ENCODE peak calls at places on chromosomes 11 and 22, in ten cellular contexts. One of them, this sample, is unnamed.

GRCh38 chr11:118418770-118419169 is 17.4 kb downstream of the ATP5MG start:
- DNase-seq in upper lobe of right lung: no peak
- DNase-seq in AG09309: no peak
- DNase-seq in astrocyte of the spinal cord: no peak
- DNase-seq in glutamatergic neuron: no peak
- DNase-seq in osteoblast: peak
- DNase-seq in neural crest cell: no peak
- DNase-seq in A549: no peak
- DNase-seq in AG10803: no peak
- DNase-seq in GM12878: no peak
- DNase-seq in this sample: no peak

GRCh38 chr11:95937358-95937757 is 13.5 kb upstream of the MTMR2 start:
- DNase-seq in A549: no peak
- DNase-seq in neural crest cell: no peak
- DNase-seq in upper lobe of right lung: no peak
- DNase-seq in astrocyte of the spinal cord: no peak
- DNase-seq in AG09309: no peak
- DNase-seq in AG10803: peak
- DNase-seq in osteoblast: no peak
- DNase-seq in glutamatergic neuron: no peak
- DNase-seq in GM12878: no peak
- DNase-seq in this sample: no peak

GRCh38 chr22:49240016-49240380 is 587.7 kb downstream of the BRD1 start:
- DNase-seq in AG10803: no peak
- DNase-seq in neural crest cell: no peak
- DNase-seq in AG09309: no peak
- DNase-seq in upper lobe of right lung: no peak
- DNase-seq in GM12878: no peak
- DNase-seq in osteoblast: no peak
- DNase-seq in glutamatergic neuron: no peak
- DNase-seq in astrocyte of the spinal cord: no peak
- DNase-seq in A549: no peak
- DNase-seq in this sample: no peak

GRCh38 chr11:33620423-33621120 is 80.1 kb downstream of the C11orf91 start:
- DNase-seq in GM12878: no peak
- DNase-seq in neural crest cell: no peak
- DNase-seq in upper lobe of right lung: no peak
- DNase-seq in glutamatergic neuron: no peak
- DNase-seq in A549: no peak
- DNase-seq in astrocyte of the spinal cord: peak
- DNase-seq in AG10803: peak
- DNase-seq in AG09309: no peak
- DNase-seq in osteoblast: no peak
- DNase-seq in this sample: no peak

GRCh38 chr11:114909866-114910265 is 231.5 kb downstream of the NXPE2 start:
- DNase-seq in AG09309: no peak
- DNase-seq in glutamatergic neuron: no peak
- DNase-seq in GM12878: no peak
- DNase-seq in upper lobe of right lung: no peak
- DNase-seq in osteoblast: no peak
- DNase-seq in AG10803: no peak
- DNase-seq in neural crest cell: no peak
- DNase-seq in astrocyte of the spinal cord: no peak
- DNase-seq in A549: no peak
- DNase-seq in this sample: no peak

GRCh38 chr11:71451596-71452353 is 1.2 kb upstream of the NADSYN1 start:
- DNase-seq in GM12878: no peak
- DNase-seq in upper lobe of right lung: no peak
- DNase-seq in AG10803: no peak
- DNase-seq in astrocyte of the spinal cord: no peak
- DNase-seq in glutamatergic neuron: peak
- DNase-seq in AG09309: no peak
- DNase-seq in osteoblast: no peak
- DNase-seq in A549: no peak
- DNase-seq in neural crest cell: no peak
- DNase-seq in this sample: no peak

GRCh38 chr11:67541198-67541597 is 18.0 kb upstream of the CABP2 start:
- DNase-seq in A549: no peak
- DNase-seq in astrocyte of the spinal cord: no peak
- DNase-seq in GM12878: no peak
- DNase-seq in AG10803: no peak
- DNase-seq in upper lobe of right lung: no peak
- DNase-seq in neural crest cell: no peak
- DNase-seq in osteoblast: no peak
- DNase-seq in glutamatergic neuron: no peak
- DNase-seq in AG09309: no peak
- DNase-seq in this sample: no peak

GRCh38 chr11:100716848-100717247 is 29.8 kb downstream of the ARHGAP42 start:
- DNase-seq in AG10803: no peak
- DNase-seq in osteoblast: no peak
- DNase-seq in astrocyte of the spinal cord: no peak
- DNase-seq in neural crest cell: no peak
- DNase-seq in A549: no peak
- DNase-seq in AG09309: no peak
- DNase-seq in glutamatergic neuron: no peak
- DNase-seq in GM12878: no peak
- DNase-seq in upper lobe of right lung: no peak
- DNase-seq in this sample: no peak

DNA sequence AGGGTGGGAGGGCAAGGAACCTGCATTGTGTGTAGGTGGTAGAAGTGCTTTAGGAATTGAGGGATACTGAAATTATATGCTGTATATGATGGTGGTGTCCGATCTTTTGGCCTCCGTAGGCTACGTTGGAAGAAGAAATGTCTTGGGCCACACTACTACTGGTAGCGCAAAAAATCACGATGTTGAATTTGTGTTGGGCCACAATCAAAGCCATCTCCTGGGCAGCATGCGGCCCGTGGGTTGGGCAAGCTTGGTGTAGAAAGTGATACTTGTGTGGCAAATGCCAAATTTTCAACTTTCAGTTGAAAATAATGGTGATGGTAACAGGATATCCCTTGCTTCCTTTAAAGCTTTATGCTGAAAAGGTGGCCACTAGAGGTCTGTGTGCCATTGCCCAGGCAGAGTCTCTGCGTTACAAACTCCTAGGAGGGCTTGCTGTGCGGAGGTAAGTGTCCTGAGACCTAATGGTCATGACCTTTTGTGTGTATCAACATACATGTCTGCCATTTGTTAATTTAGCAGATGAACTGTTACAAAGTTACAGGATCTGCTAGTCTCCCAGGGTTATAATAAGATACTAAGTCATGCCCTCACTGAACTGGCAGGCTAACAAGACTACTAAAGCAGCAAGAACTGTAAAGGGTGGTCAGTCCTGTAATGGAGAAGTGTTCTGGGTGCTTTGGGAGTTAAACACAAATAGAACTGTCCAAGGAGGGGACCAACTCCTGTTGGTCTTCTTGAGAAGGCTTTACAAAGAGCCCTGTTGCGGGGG is 2.9 kb downstream of the RPS3 start:
- DNase-seq in neural crest cell: no peak
- DNase-seq in AG09309: no peak
- DNase-seq in upper lobe of right lung: no peak
- DNase-seq in glutamatergic neuron: no peak
- DNase-seq in astrocyte of the spinal cord: no peak
- DNase-seq in A549: no peak
- DNase-seq in osteoblast: no peak
- DNase-seq in AG10803: no peak
- DNase-seq in GM12878: no peak
- DNase-seq in this sample: no peak
- TF ChIP-seq CTCF in neural crest cell: no peak
- TF ChIP-seq CTCF in AG09309: no peak
- TF ChIP-seq CTCF in upper lobe of right lung: no peak
- TF ChIP-seq CTCF in glutamatergic neuron: no peak
- TF ChIP-seq CTCF in astrocyte of the spinal cord: no peak
- TF ChIP-seq CTCF in A549: no peak
- TF ChIP-seq CTCF in osteoblast: peak
- TF ChIP-seq CTCF in AG10803: no peak
- TF ChIP-seq CTCF in GM12878: peak
- TF ChIP-seq CTCF in this sample: no peak

GRCh38 chr11:107490836-107491235 is 33.2 kb upstream of the CWF19L2 start:
- DNase-seq in neural crest cell: no peak
- DNase-seq in upper lobe of right lung: no peak
- DNase-seq in osteoblast: no peak
- DNase-seq in AG10803: no peak
- DNase-seq in glutamatergic neuron: no peak
- DNase-seq in A549: no peak
- DNase-seq in AG09309: no peak
- DNase-seq in GM12878: no peak
- DNase-seq in astrocyte of the spinal cord: no peak
- DNase-seq in this sample: no peak
- TF ChIP-seq CTCF in neural crest cell: no peak
- TF ChIP-seq CTCF in upper lobe of right lung: no peak
- TF ChIP-seq CTCF in osteoblast: no peak
- TF ChIP-seq CTCF in AG10803: no peak
- TF ChIP-seq CTCF in glutamatergic neuron: no peak
- TF ChIP-seq CTCF in A549: no peak
- TF ChIP-seq CTCF in AG09309: no peak
- TF ChIP-seq CTCF in GM12878: no peak
- TF ChIP-seq CTCF in astrocyte of the spinal cord: no peak
- TF ChIP-seq CTCF in this sample: no peak

GRCh38 chr11:68999093-68999747 is 13.8 kb downstream of the MRGPRF start:
- DNase-seq in GM12878: no peak
- DNase-seq in glutamatergic neuron: no peak
- DNase-seq in AG10803: no peak
- DNase-seq in osteoblast: peak
- DNase-seq in astrocyte of the spinal cord: no peak
- DNase-seq in neural crest cell: no peak
- DNase-seq in AG09309: no peak
- DNase-seq in A549: no peak
- DNase-seq in upper lobe of right lung: no peak
- DNase-seq in this sample: no peak

GRCh38 chr11:69002101-69002742 is 10.8 kb downstream of the MRGPRF start:
- DNase-seq in neural crest cell: no peak
- DNase-seq in upper lobe of right lung: no peak
- DNase-seq in A549: no peak
- DNase-seq in AG09309: no peak
- DNase-seq in astrocyte of the spinal cord: no peak
- DNase-seq in AG10803: peak
- DNase-seq in GM12878: no peak
- DNase-seq in glutamatergic neuron: no peak
- DNase-seq in osteoblast: peak
- DNase-seq in this sample: peak

GRCh38 chr11:69000391-69000790 is 12.7 kb downstream of the MRGPRF start:
- DNase-seq in A549: no peak
- DNase-seq in AG10803: no peak
- DNase-seq in astrocyte of the spinal cord: no peak
- DNase-seq in osteoblast: peak
- DNase-seq in AG09309: no peak
- DNase-seq in GM12878: no peak
- DNase-seq in neural crest cell: no peak
- DNase-seq in upper lobe of right lung: no peak
- DNase-seq in glutamatergic neuron: no peak
- DNase-seq in this sample: no peak

GRCh38 chr11:69001301-69002081 is 11.6 kb downstream of the MRGPRF start:
- DNase-seq in glutamatergic neuron: no peak
- DNase-seq in GM12878: no peak
- DNase-seq in A549: no peak
- DNase-seq in astrocyte of the spinal cord: no peak
- DNase-seq in osteoblast: peak
- DNase-seq in AG09309: no peak
- DNase-seq in AG10803: no peak
- DNase-seq in neural crest cell: no peak
- DNase-seq in upper lobe of right lung: peak
- DNase-seq in this sample: peak

DNA sequence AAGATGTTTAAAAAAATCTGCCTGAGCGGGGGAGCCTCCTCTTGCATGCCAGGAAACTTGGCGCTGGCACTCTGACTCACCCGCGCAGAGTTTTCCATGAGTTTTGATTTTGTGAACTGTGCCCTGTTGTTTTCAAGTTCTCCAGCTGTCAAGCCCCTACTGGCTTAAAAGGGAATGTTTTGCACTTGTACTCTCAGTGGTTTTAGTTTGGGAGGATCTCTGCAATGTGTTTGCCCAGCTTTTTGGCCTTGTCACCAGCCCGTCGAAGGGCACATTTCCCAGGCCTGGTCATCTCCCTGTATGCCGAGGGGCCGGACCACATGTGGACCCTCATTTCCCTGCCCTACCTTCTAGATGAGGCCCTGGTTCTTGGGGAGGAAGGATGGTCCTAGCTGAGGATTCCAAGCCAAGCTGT is 12.2 kb downstream of the MRGPRF start:
- DNase-seq in glutamatergic neuron: no peak
- DNase-seq in AG10803: peak
- DNase-seq in neural crest cell: no peak
- DNase-seq in upper lobe of right lung: no peak
- DNase-seq in AG09309: peak
- DNase-seq in A549: peak
- DNase-seq in osteoblast: peak
- DNase-seq in GM12878: no peak
- DNase-seq in astrocyte of the spinal cord: peak
- DNase-seq in this sample: no peak
- TF ChIP-seq CTCF in glutamatergic neuron: peak
- TF ChIP-seq CTCF in AG10803: peak
- TF ChIP-seq CTCF in neural crest cell: peak
- TF ChIP-seq CTCF in upper lobe of right lung: peak
- TF ChIP-seq CTCF in AG09309: peak
- TF ChIP-seq CTCF in A549: no peak
- TF ChIP-seq CTCF in osteoblast: peak
- TF ChIP-seq CTCF in GM12878: peak
- TF ChIP-seq CTCF in astrocyte of the spinal cord: peak
- TF ChIP-seq CTCF in this sample: peak

GRCh38 chr22:19555651-19556050 is 31.4 kb upstream of the CLDN5 start:
- DNase-seq in GM12878: no peak
- DNase-seq in A549: no peak
- DNase-seq in AG10803: no peak
- DNase-seq in astrocyte of the spinal cord: no peak
- DNase-seq in glutamatergic neuron: no peak
- DNase-seq in osteoblast: no peak
- DNase-seq in neural crest cell: no peak
- DNase-seq in AG09309: no peak
- DNase-seq in upper lobe of right lung: no peak
- DNase-seq in this sample: no peak

GRCh38 chr22:19559324-19559811 is 35.2 kb upstream of the CLDN5 start:
- DNase-seq in osteoblast: no peak
- DNase-seq in GM12878: no peak
- DNase-seq in glutamatergic neuron: no peak
- DNase-seq in neural crest cell: no peak
- DNase-seq in AG09309: no peak
- DNase-seq in A549: no peak
- DNase-seq in astrocyte of the spinal cord: no peak
- DNase-seq in upper lobe of right lung: no peak
- DNase-seq in AG10803: no peak
- DNase-seq in this sample: no peak

GRCh38 chr22:19556963-19557545 is 32.8 kb upstream of the CLDN5 start:
- DNase-seq in GM12878: no peak
- DNase-seq in astrocyte of the spinal cord: no peak
- DNase-seq in AG10803: no peak
- DNase-seq in upper lobe of right lung: no peak
- DNase-seq in A549: no peak
- DNase-seq in osteoblast: no peak
- DNase-seq in glutamatergic neuron: no peak
- DNase-seq in neural crest cell: no peak
- DNase-seq in AG09309: no peak
- DNase-seq in this sample: no peak

GRCh38 chr22:19553201-19553600 is 29.0 kb upstream of the CLDN5 start:
- DNase-seq in AG10803: no peak
- DNase-seq in upper lobe of right lung: no peak
- DNase-seq in AG09309: no peak
- DNase-seq in neural crest cell: no peak
- DNase-seq in astrocyte of the spinal cord: no peak
- DNase-seq in glutamatergic neuron: no peak
- DNase-seq in GM12878: no peak
- DNase-seq in A549: no peak
- DNase-seq in osteoblast: no peak
- DNase-seq in this sample: no peak

GRCh38 chr22:19554834-19555404 is 30.7 kb upstream of the CLDN5 start:
- DNase-seq in upper lobe of right lung: no peak
- DNase-seq in A549: peak
- DNase-seq in neural crest cell: no peak
- DNase-seq in osteoblast: peak
- DNase-seq in glutamatergic neuron: no peak
- DNase-seq in GM12878: no peak
- DNase-seq in astrocyte of the spinal cord: peak
- DNase-seq in AG09309: no peak
- DNase-seq in AG10803: peak
- DNase-seq in this sample: no peak
- TF ChIP-seq CTCF in upper lobe of right lung: peak
- TF ChIP-seq CTCF in A549: no peak
- TF ChIP-seq CTCF in neural crest cell: peak
- TF ChIP-seq CTCF in osteoblast: no peak
- TF ChIP-seq CTCF in glutamatergic neuron: no peak
- TF ChIP-seq CTCF in GM12878: no peak
- TF ChIP-seq CTCF in astrocyte of the spinal cord: peak
- TF ChIP-seq CTCF in AG09309: peak
- TF ChIP-seq CTCF in AG10803: peak
- TF ChIP-seq CTCF in this sample: peak

This sample was measured in chondrocyte.